ENCODE peak calls at places on chromosome 19, in five cellular contexts. F is pancreas, O is ovary, G is aorta, V is colonic mucosa. Z is an unnamed sample. For H3K4me1, the result is how much of the 10 kb centered on the place peaks cover.

GRCh38 chr19:47608074-47608907 is 643 bp upstream of the BICRA start:
- DNase-seq in F (peak), O (peak), G (peak), V (peak), Z (peak)

GRCh38 chr19:11375143-11375948 is 880 bp downstream of the SWSAP1 start:
- DNase-seq in F (peak), O (peak), G (no peak), V (peak), Z (peak)

GRCh38 chr19:55340784-55341147 is 1.1 kb downstream of the KMT5C start:
- DNase-seq in F (no peak), O (no peak), G (no peak), V (peak), Z (no peak)

GRCh38 chr19:44856438-44857083 is 10.5 kb downstream of the NECTIN2 start:
- DNase-seq in F (no peak), O (no peak), G (no peak), V (no peak), Z (peak)

GRCh38 chr19:10593820-10594637 is 6.9 kb upstream of the AP1M2 start:
- DNase-seq in F (no peak), O (no peak), G (no peak), V (no peak), Z (no peak)

GRCh38 chr19:39246951-39247669 is 1.5 kb downstream of the IFNL4 start:
- DNase-seq in F (peak), O (no peak), G (no peak), V (peak), Z (peak)

GRCh38 chr19:51505904-51506303 is 4.3 kb upstream of the SIGLEC12 start:
- DNase-seq in F (no peak), O (no peak), G (no peak), V (no peak), Z (no peak)

GRCh38 chr19:47105874-47106273 is 7.7 kb downstream of the ZC3H4 start:
- DNase-seq in F (no peak), O (no peak), G (no peak), V (no peak), Z (no peak)

GRCh38 chr19:13859361-13859880 is 17.5 kb upstream of the NANOS3 start:
- DNase-seq in F (no peak), O (no peak), G (no peak), V (no peak), Z (no peak)

GRCh38 chr19:38632476-38633213 is 13.7 kb downstream of the EIF3K start:
- DNase-seq in F (no peak), O (no peak), G (no peak), V (no peak), Z (no peak)

GRCh38 chr19:5170329-5170745 is 170.3 kb downstream of the PTPRS start:
- DNase-seq in F (no peak), O (no peak), G (peak), V (peak), Z (no peak)

GRCh38 chr19:19032420-19033175 is 719 bp downstream of the SUGP2 start:
- DNase-seq in F (peak), O (peak), G (peak), V (peak), Z (peak)

GRCh38 chr19:8641221-8641907 is 10.9 kb downstream of the NFILZ start:
- DNase-seq in F (no peak), O (no peak), G (no peak), V (no peak), Z (no peak)
- H3K4me1 ChIP-seq in F (under half), O (under half), G (under half), V (under half), Z (under half)

DNA sequence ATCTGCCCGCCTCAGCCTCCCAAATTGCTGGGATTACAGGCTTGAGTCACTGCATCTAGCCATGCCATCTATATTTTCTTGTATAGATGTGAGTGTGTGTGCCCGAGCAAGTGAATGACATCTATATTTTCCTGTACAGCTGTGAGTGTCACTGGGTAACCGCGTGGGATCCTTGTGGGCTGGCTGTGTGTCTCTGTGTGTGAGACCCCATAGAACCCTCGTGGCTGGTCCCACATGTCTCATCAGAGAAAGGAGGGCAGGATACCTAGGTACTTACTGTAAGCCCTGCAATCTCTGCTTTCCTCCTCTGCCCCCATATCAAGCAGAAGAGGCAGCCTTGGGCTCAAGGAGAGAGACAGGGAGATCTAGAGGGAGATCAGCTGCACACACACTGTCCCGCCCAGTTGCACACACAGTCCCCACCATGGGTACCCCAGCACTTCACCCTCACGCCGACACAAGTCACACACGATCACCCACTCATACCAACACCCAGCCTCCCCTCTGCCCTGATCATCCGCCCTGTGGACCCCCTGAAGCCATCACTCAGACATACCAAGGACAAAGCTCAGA is 658 bp downstream of the DENND1C start:
- DNase-seq in F (no peak), O (no peak), G (no peak), V (no peak), Z (no peak)
- H3K4me3 ChIP-seq in F (no peak), O (no peak), G (no peak), V (peak), Z (peak)

DNA sequence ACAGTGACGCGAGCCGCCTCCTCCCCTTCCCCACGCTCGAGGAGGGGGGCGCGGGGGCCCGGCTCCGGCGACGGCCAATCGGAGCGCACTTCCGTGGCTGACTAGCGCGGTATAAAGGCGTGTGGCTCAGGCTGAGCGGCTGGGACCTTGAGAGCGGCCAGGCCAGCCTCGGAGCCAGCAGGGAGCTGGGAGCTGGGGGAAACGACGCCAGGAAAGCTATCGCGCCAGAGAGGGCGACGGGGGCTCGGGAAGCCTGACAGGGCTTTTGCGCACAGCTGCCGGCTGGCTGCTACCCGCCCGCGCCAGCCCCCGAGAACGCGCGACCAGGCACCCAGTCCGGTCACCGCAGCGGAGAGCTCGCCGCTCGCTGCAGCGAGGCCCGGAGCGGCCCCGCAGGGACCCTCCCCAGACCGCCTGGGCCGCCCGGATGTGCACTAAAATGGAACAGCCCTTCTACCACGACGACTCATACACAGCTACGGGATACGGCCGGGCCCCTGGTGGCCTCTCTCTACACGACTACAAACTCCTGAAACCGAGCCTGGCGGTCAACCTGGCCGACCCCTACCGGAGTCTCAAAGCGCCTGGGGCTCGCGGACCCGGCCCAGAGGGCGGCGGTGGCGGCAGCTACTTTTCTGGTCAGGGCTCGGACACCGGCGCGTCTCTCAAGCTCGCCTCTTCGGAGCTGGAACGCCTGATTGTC is at the start of gene JUNB:
- DNase-seq in F (peak), O (peak), G (peak), V (peak), Z (peak)
- H3K4me1 ChIP-seq in F (under half), O (under half), G (under half), V (under half), Z (under half)

DNA sequence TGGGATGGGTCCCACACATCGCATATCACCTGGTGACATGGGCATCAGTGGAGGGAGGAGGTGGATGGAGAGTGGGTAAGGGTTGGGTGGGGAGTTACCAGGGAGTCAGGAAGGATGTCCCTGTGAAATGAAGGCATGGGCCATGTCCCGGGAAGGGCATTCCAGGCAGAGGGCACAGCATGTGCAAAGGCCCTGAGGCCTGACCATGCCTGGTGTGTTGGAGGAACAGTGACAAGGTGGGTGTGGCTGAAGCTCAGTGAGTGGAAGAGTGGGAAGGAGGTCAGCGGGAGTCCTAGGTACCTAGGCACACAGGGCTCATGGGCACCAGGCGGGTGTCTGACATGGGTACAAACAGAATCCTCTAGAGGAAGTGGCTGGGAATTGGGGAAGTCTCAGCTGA is 11.0 kb upstream of the COLGALT1 start:
- DNase-seq in F (no peak), O (no peak), G (no peak), V (no peak), Z (no peak)
- H3K4me3 ChIP-seq in F (no peak), O (no peak), G (no peak), V (no peak), Z (no peak)

GRCh38 chr19:1948676-1949075 is 7.7 kb downstream of the CSNK1G2 start:
- DNase-seq in F (no peak), O (no peak), G (no peak), V (no peak), Z (no peak)
- H3K4me1 ChIP-seq in F (under half), O (under half), G (under half), V (under half), Z (under half)